ENCODE peak calls at places on chromosomes 1 and 21, in six cellular contexts. O, V, L, E, W and Z are unnamed samples.

GRCh38 chr1:232486454-232487202 is 143.3 kb downstream of the SIPA1L2 start:
- DNase-seq in O (no peak), V (no peak), L (no peak), E (peak; percentile 25), W (no peak), Z (no peak)

GRCh38 chr1:75097686-75098085 is 36.5 kb upstream of the LHX8 start:
- DNase-seq in O (peak; percentile 77), V (no peak), L (no peak), E (peak; percentile 86), W (no peak), Z (peak; percentile 11)

GRCh38 chr1:77475631-77476030 is 193.8 kb downstream of the AK5 start:
- DNase-seq in O (no peak), V (no peak), L (peak; percentile 8), E (no peak), W (no peak), Z (no peak)

GRCh38 chr21:21921410-21922232 is 923.4 kb downstream of the NCAM2 start:
- DNase-seq in O (peak; percentile 25), V (no peak), L (no peak), E (no peak), W (peak; percentile 0), Z (no peak)

GRCh38 chr1:15174615-15174983 is 21.1 kb downstream of the TMEM51 start:
- DNase-seq in O (no peak), V (no peak), L (no peak), E (no peak), W (no peak), Z (no peak)

GRCh38 chr1:30716646-30717045 is 6.7 kb downstream of the MATN1 start:
- DNase-seq in O (no peak), V (no peak), L (no peak), E (no peak), W (no peak), Z (no peak)

GRCh38 chr1:147434926-147435325 is 106.4 kb upstream of the BCL9 start:
- DNase-seq in O (no peak), V (no peak), L (no peak), E (no peak), W (no peak), Z (no peak)

GRCh38 chr1:230507671-230508407 is 81.7 kb upstream of the PGBD5 start:
- DNase-seq in O (peak; percentile 71), V (no peak), L (no peak), E (no peak), W (no peak), Z (no peak)

GRCh38 chr21:44078411-44078981 is 28.7 kb upstream of the PWP2 start:
- DNase-seq in O (no peak), V (no peak), L (no peak), E (no peak), W (no peak), Z (no peak)

GRCh38 chr1:10642403-10643080 is 153.9 kb downstream of the CASZ1 start:
- DNase-seq in O (no peak), V (no peak), L (no peak), E (no peak), W (no peak), Z (no peak)

GRCh38 chr1:184881941-184882648 is 92.2 kb downstream of the NIBAN1 start:
- DNase-seq in O (no peak), V (no peak), L (no peak), E (peak; percentile 70), W (peak; percentile 66), Z (no peak)

GRCh38 chr1:233496940-233497456 is 116.9 kb upstream of the KCNK1 start:
- DNase-seq in O (no peak), V (no peak), L (no peak), E (no peak), W (no peak), Z (no peak)

GRCh38 chr1:240235521-240236288 is 144.0 kb downstream of the FMN2 start:
- DNase-seq in O (no peak), V (peak; percentile 14), L (no peak), E (peak; percentile 79), W (no peak), Z (no peak)

GRCh38 chr1:83673287-83673686 is 325.6 kb downstream of the TTLL7 start:
- DNase-seq in O (peak; percentile 41), V (no peak), L (no peak), E (no peak), W (peak; percentile 49), Z (no peak)

GRCh38 chr1:52153898-52154297 is 12.0 kb downstream of the ZFYVE9 start:
- DNase-seq in O (no peak), V (no peak), L (no peak), E (no peak), W (no peak), Z (no peak)

GRCh38 chr1:232678185-232678886 is 48.4 kb upstream of the SIPA1L2 start:
- DNase-seq in O (peak; percentile 72), V (no peak), L (no peak), E (no peak), W (no peak), Z (peak; percentile 44)

GRCh38 chr1:24966724-24967346 is 36.8 kb upstream of the RUNX3 start:
- DNase-seq in O (peak; percentile 89), V (no peak), L (peak; percentile 35), E (peak; percentile 78), W (peak; percentile 89), Z (no peak)

GRCh38 chr1:55947446-55947845 is 631.9 kb downstream of the PLPP3 start:
- DNase-seq in O (no peak), V (no peak), L (no peak), E (no peak), W (no peak), Z (no peak)

GRCh38 chr1:180185281-180185680 is 30.6 kb downstream of the QSOX1 start:
- DNase-seq in O (no peak), V (no peak), L (no peak), E (no peak), W (no peak), Z (no peak)

GRCh38 chr1:174742805-174743653 is 256.7 kb upstream of the CACYBP start:
- DNase-seq in O (no peak), V (no peak), L (peak; percentile 53), E (no peak), W (no peak), Z (no peak)

GRCh38 chr1:2519029-2519685 is 7.2 kb downstream of the PANK4 start:
- DNase-seq in O (no peak), V (no peak), L (no peak), E (no peak), W (no peak), Z (no peak)

GRCh38 chr1:183303901-183304300 is 114.3 kb downstream of the NMNAT2 start:
- DNase-seq in O (no peak), V (no peak), L (no peak), E (peak; percentile 34), W (no peak), Z (no peak)

GRCh38 chr1:9784508-9785133 is 39.1 kb downstream of the CLSTN1 start:
- DNase-seq in O (peak; percentile 50), V (no peak), L (peak; percentile 58), E (peak; percentile 23), W (peak; percentile 92), Z (peak; percentile 56)

GRCh38 chr1:220227393-220227792 is 44.9 kb downstream of the RAB3GAP2 start:
- DNase-seq in O (no peak), V (no peak), L (peak; percentile 11), E (no peak), W (no peak), Z (no peak)

GRCh38 chr1:40664167-40664537 is 1.3 kb downstream of the RIMS3 start:
- DNase-seq in O (no peak), V (no peak), L (no peak), E (no peak), W (no peak), Z (no peak)

GRCh38 chr1:56758135-56758534 is 61.1 kb downstream of the FYB2 start:
- DNase-seq in O (peak; percentile 15), V (no peak), L (no peak), E (no peak), W (peak; percentile 14), Z (peak; percentile 57)

GRCh38 chr1:102886638-102887037 is 221.7 kb downstream of the COL11A1 start:
- DNase-seq in O (no peak), V (no peak), L (no peak), E (no peak), W (no peak), Z (no peak)

GRCh38 chr1:245409341-245410195 is 254.8 kb downstream of the KIF26B start:
- DNase-seq in O (no peak), V (no peak), L (no peak), E (no peak), W (no peak), Z (no peak)

GRCh38 chr1:228372183-228373003 is 34.2 kb downstream of the TRIM11 start:
- DNase-seq in O (no peak), V (no peak), L (no peak), E (no peak), W (no peak), Z (peak; percentile 55)

GRCh38 chr1:73056826-73057225 is 774.5 kb upstream of the NEGR1 start:
- DNase-seq in O (no peak), V (no peak), L (no peak), E (no peak), W (no peak), Z (no peak)

GRCh38 chr1:214282696-214283225 is 1.8 kb downstream of the SMYD2 start:
- DNase-seq in O (no peak), V (no peak), L (no peak), E (no peak), W (no peak), Z (no peak)

GRCh38 chr1:42172394-42173133 is 8.0 kb upstream of the GUCA2A start:
- DNase-seq in O (no peak), V (no peak), L (no peak), E (no peak), W (no peak), Z (no peak)